ENCODE peak calls at places on chromosomes 7 and 10, in seven cellular contexts. R is Panc1, J is HCT116, P is upper lobe of left lung, F is HepG2, A is GM12878, O is K562. C is an unnamed sample.

GRCh38 chr10:112904000-112904399 is 46.0 kb upstream of the TCF7L2 start:
- ATAC-seq in R (no peak), J (peak), P (no peak), F (no peak), A (no peak), O (peak), C (no peak)

GRCh38 chr7:51318001-51318400 is 1.4 kb upstream of the COBL start:
- ATAC-seq in R (no peak), J (no peak), P (no peak), F (no peak), A (no peak), O (no peak), C (no peak)

GRCh38 chr7:100162874-100163533 is 4.5 kb upstream of the TRAPPC14 start:
- ATAC-seq in R (no peak), J (peak), P (no peak), F (no peak), A (no peak), O (no peak), C (no peak)

GRCh38 chr10:101941871-101942270 is 98.3 kb upstream of the KCNIP2 start:
- ATAC-seq in R (no peak), J (no peak), P (no peak), F (no peak), A (no peak), O (no peak), C (no peak)

GRCh38 chr10:28082316-28082715 is 83.4 kb upstream of the ODAD2 start:
- ATAC-seq in R (no peak), J (peak), P (no peak), F (no peak), A (no peak), O (no peak), C (no peak)

GRCh38 chr10:122795924-122796323 is 49.7 kb downstream of the CUZD1 start:
- ATAC-seq in R (no peak), J (no peak), P (no peak), F (no peak), A (no peak), O (no peak), C (no peak)

GRCh38 chr7:142754681-142755575 is 5.7 kb downstream of the PRSS1 start:
- ATAC-seq in R (no peak), J (no peak), P (no peak), F (peak), A (no peak), O (no peak), C (no peak)

GRCh38 chr10:110502851-110503301 is 5.2 kb downstream of the DUSP5 start:
- ATAC-seq in R (no peak), J (no peak), P (no peak), F (no peak), A (peak), O (no peak), C (no peak)

GRCh38 chr7:41189866-41190265 is 513.0 kb downstream of the INHBA start:
- ATAC-seq in R (peak), J (peak), P (no peak), F (no peak), A (no peak), O (no peak), C (no peak)

GRCh38 chr7:47771301-47771989 is 176.8 kb downstream of the PKD1L1 start:
- ATAC-seq in R (peak), J (peak), P (no peak), F (no peak), A (no peak), O (no peak), C (peak)

GRCh38 chr10:122461729-122462532 is 578 bp downstream of the HTRA1 start:
- ATAC-seq in R (peak), J (no peak), P (peak), F (peak), A (no peak), O (no peak), C (peak)

GRCh38 chr10:121976607-121977006 is 1.6 kb upstream of the NSMCE4A start:
- ATAC-seq in R (no peak), J (no peak), P (no peak), F (no peak), A (no peak), O (no peak), C (no peak)

GRCh38 chr7:37408885-37409248 is 39.8 kb downstream of the ELMO1 start:
- ATAC-seq in R (no peak), J (no peak), P (no peak), F (no peak), A (peak), O (no peak), C (no peak)

GRCh38 chr10:51711519-51711891 is 12.1 kb upstream of the CSTF2T start:
- ATAC-seq in R (no peak), J (no peak), P (no peak), F (no peak), A (no peak), O (no peak), C (no peak)

GRCh38 chr10:102596506-102596971 is 47.7 kb upstream of the TRIM8 start:
- ATAC-seq in R (peak), J (peak), P (peak), F (peak), A (peak), O (peak), C (peak)

GRCh38 chr10:404341-404740 is 269.1 kb downstream of the ZMYND11 start:
- ATAC-seq in R (no peak), J (no peak), P (peak), F (no peak), A (no peak), O (no peak), C (no peak)

GRCh38 chr7:36900988-36901710 is 176.9 kb upstream of the AOAH start:
- ATAC-seq in R (no peak), J (no peak), P (no peak), F (no peak), A (no peak), O (no peak), C (no peak)

GRCh38 chr7:50706469-50706937 is 76.2 kb downstream of the GRB10 start:
- ATAC-seq in R (no peak), J (no peak), P (no peak), F (no peak), A (no peak), O (no peak), C (no peak)

GRCh38 chr7:50827281-50827680 is 44.6 kb upstream of the GRB10 start:
- ATAC-seq in R (peak), J (peak), P (no peak), F (peak), A (no peak), O (peak), C (no peak)

GRCh38 chr7:32163141-32163806 is 93.1 kb upstream of the PDE1C start:
- ATAC-seq in R (no peak), J (peak), P (peak), F (no peak), A (no peak), O (peak), C (peak)

GRCh38 chr10:14184841-14185500 is 145.8 kb downstream of the FRMD4A start:
- ATAC-seq in R (peak), J (no peak), P (no peak), F (peak), A (peak), O (peak), C (no peak)

GRCh38 chr7:110977127-110977776 is 113.7 kb upstream of the LRRN3 start:
- ATAC-seq in R (no peak), J (no peak), P (no peak), F (no peak), A (peak), O (no peak), C (no peak)

GRCh38 chr10:87771871-87772500 is 46.0 kb downstream of the ATAD1 start:
- ATAC-seq in R (peak), J (peak), P (no peak), F (peak), A (peak), O (peak), C (no peak)

GRCh38 chr7:28106316-28106957 is 74.2 kb downstream of the JAZF1 start:
- ATAC-seq in R (no peak), J (no peak), P (no peak), F (no peak), A (no peak), O (no peak), C (peak)
- TF ChIP-seq POLR2AphosphoS5 in R (no peak), J (no peak), P (no peak), F (no peak), A (no peak), O (no peak), C (no peak)

GRCh38 chr7:70788276-70788675 is 343.7 kb upstream of the GALNT17 start:
- ATAC-seq in R (no peak), J (no peak), P (no peak), F (no peak), A (no peak), O (peak), C (no peak)

GRCh38 chr7:70785427-70785826 is 346.5 kb upstream of the GALNT17 start:
- ATAC-seq in R (no peak), J (no peak), P (no peak), F (no peak), A (no peak), O (no peak), C (no peak)

GRCh38 chr7:70786076-70786475 is 345.9 kb upstream of the GALNT17 start:
- ATAC-seq in R (no peak), J (no peak), P (no peak), F (no peak), A (no peak), O (no peak), C (no peak)

GRCh38 chr7:70787772-70788171 is 344.2 kb upstream of the GALNT17 start:
- ATAC-seq in R (no peak), J (no peak), P (no peak), F (no peak), A (no peak), O (no peak), C (no peak)

DNA sequence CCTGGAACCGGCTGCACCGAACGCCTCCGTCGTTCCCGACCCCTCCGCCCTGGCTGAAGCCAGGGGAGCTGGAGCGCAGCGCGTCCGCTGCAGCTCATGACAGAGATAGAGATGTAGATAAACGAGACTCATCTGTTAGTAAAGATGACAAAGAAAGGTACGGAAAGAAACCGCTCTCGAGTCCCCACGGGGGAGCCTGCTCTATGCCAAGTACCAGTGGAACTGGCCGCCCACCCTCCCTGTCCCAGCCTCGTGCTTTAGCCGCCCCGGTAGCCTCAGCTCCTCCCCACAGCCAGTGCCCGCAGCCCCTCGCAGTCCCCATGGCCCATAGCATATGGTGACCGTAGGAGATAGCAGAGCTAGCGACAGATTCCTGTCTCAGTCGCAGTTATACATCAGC is 344.7 kb upstream of the GALNT17 start:
- ATAC-seq in R (no peak), J (no peak), P (no peak), F (no peak), A (no peak), O (no peak), C (no peak)
- H3K4me3 ChIP-seq in R (no peak), J (no peak), P (no peak), F (no peak), A (no peak), O (no peak), C (no peak)

DNA sequence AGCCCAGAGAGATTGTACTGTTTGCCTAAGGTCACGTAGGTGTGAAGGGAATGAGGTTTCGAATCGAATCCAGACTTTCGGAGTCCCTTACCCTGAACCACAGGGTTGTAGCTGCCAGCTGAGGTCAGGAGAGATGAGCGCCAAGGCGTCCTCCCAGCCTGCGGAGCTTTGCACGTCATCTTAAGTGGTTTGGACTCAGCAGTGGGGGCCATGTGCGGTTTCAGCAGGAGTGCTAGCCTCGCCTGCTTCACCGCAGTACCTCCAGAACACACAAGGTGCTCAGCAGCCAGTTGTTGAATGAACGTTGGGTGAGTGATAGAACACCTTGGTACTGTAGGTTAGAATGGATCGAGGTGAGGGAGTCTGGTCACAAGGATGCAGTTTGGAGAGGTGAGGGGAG is 74.9 kb upstream of the PPIF start:
- ATAC-seq in R (no peak), J (no peak), P (no peak), F (no peak), A (no peak), O (no peak), C (no peak)
- TF ChIP-seq POLR2AphosphoS5 in R (no peak), J (no peak), P (no peak), F (no peak), A (no peak), O (no peak), C (no peak)

DNA sequence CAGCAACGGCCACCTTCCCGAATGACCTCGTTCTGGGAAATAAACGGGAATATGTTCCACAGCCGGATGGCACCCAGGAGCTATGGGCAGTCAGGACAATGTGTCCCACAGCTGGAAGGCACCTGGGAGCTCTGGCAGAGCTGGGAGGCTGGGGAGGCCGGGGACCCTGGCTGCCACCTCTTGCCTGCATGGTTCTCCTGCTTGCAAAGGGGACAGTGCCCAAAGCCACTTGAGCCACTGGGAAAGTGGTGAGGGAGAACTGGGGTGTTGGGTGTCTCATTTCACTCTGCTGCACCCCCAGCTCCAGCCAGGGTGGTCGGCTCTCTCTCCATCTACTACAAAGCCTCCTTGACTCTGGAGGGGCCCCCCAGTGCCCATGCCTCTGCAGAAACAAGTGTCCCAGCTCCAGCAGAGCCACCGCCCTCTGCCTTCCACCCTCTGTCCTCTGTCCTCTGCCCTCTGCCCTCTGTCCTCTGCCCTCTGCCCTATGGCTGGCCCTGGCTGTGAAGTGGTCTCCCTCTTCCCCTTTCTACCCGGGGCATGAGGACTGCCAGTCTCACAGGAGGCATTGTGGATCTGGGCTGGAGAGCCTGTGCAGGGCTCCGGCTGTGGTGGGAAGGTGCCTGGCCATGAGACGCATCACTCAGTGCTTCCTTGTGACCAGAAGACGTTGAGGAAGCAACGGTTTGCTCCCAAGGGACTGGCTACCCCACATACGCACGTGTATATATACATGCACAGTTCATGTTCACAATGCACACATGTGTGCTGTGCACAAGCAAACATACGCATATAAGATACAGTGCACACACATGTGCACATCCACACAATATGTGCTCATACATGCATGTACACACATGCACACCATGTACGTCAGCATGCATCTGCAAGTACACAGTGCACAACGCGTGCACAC is 21.5 kb upstream of the INPP5A start:
- ATAC-seq in R (no peak), J (no peak), P (no peak), F (no peak), A (no peak), O (no peak), C (no peak)
- H3K4me3 ChIP-seq in R (no peak), J (peak), P (no peak), F (peak), A (no peak), O (no peak), C (no peak)

C was measured in gastroesophageal sphincter.